ENCODE peak calls at places on chromosome 3, in nine cellular contexts. A is HT1080, I is hippocampal formation, S is tibial artery, G is T-helper 9 cell, C is head of caudate nucleus, Z is NCI-H345, D is left lung, E is mucosa of descending colon. X is an unnamed sample.

GRCh38 chr3:126537730-126538281 is 13.9 kb downstream of the CHST13 start:
- DNase-seq in A (no peak), I (no peak), S (peak), G (no peak), C (no peak), Z (no peak), D (peak), E (no peak), X (no peak)

GRCh38 chr3:121295453-121295852 is 250.3 kb downstream of the POLQ start:
- DNase-seq in A (no peak), I (no peak), S (no peak), G (no peak), C (no peak), Z (no peak), D (no peak), E (no peak), X (no peak)

GRCh38 chr3:188749010-188749617 is 422.7 kb upstream of the TPRG1 start:
- DNase-seq in A (peak), I (no peak), S (no peak), G (peak), C (no peak), Z (no peak), D (no peak), E (no peak), X (no peak)

GRCh38 chr3:177934001-177934891 is 602.0 kb upstream of the KCNMB2 start:
- DNase-seq in A (no peak), I (no peak), S (no peak), G (no peak), C (no peak), Z (no peak), D (no peak), E (no peak), X (no peak)

GRCh38 chr3:115068799-115069198 is 78.3 kb downstream of the ZBTB20 start:
- DNase-seq in A (peak), I (no peak), S (no peak), G (no peak), C (no peak), Z (no peak), D (no peak), E (no peak), X (no peak)

GRCh38 chr3:45261333-45262110 is 35.4 kb upstream of the TMEM158 start:
- DNase-seq in A (no peak), I (no peak), S (no peak), G (no peak), C (no peak), Z (no peak), D (no peak), E (no peak), X (no peak)

GRCh38 chr3:30894521-30895289 is at the start of gene GADL1:
- DNase-seq in A (no peak), I (no peak), S (no peak), G (no peak), C (no peak), Z (peak), D (peak), E (no peak), X (no peak)

GRCh38 chr3:30473374-30474051 is 132.9 kb upstream of the TGFBR2 start:
- DNase-seq in A (peak), I (no peak), S (peak), G (no peak), C (no peak), Z (no peak), D (no peak), E (no peak), X (no peak)

GRCh38 chr3:127699946-127700300 is 27.2 kb downstream of the ABTB1 start:
- DNase-seq in A (no peak), I (no peak), S (no peak), G (no peak), C (no peak), Z (no peak), D (no peak), E (no peak), X (no peak)

GRCh38 chr3:108437439-108437838 is 73.0 kb downstream of the MYH15 start:
- DNase-seq in A (no peak), I (no peak), S (no peak), G (no peak), C (no peak), Z (peak), D (no peak), E (peak), X (no peak)

GRCh38 chr3:128334766-128335165 is 131.9 kb downstream of the DNAJB8 start:
- DNase-seq in A (no peak), I (no peak), S (no peak), G (no peak), C (no peak), Z (no peak), D (no peak), E (no peak), X (no peak)

GRCh38 chr3:132549890-132550578 is 47.0 kb upstream of the ACKR4 start:
- DNase-seq in A (peak), I (no peak), S (no peak), G (no peak), C (no peak), Z (no peak), D (no peak), E (no peak), X (no peak)

GRCh38 chr3:163753033-163753432 is 1325.3 kb downstream of the SI start:
- DNase-seq in A (no peak), I (no peak), S (no peak), G (no peak), C (no peak), Z (no peak), D (no peak), E (no peak), X (no peak)

GRCh38 chr3:56917740-56918568 is 116.2 kb upstream of the ARHGEF3 start:
- DNase-seq in A (peak), I (no peak), S (no peak), G (no peak), C (no peak), Z (peak), D (no peak), E (no peak), X (no peak)

GRCh38 chr3:132378-132777 is 64.2 kb upstream of the CHL1 start:
- DNase-seq in A (no peak), I (no peak), S (no peak), G (no peak), C (no peak), Z (no peak), D (no peak), E (no peak), X (no peak)

GRCh38 chr3:114671741-114672510 is 378.1 kb downstream of the TIGIT start:
- DNase-seq in A (no peak), I (no peak), S (no peak), G (no peak), C (no peak), Z (no peak), D (no peak), E (no peak), X (no peak)